ENCODE peak calls at places on chromosomes 1 and 21, in seven cellular contexts. L is stimulated activated naive CD4-positive, alpha-beta T cell; W is activated naive CD4-positive, alpha-beta T cell; Y is RWPE2; V is body of pancreas; X is PC-9; T is bronchial epithelial cell. S is an unnamed sample.

GRCh38 chr1:86703696-86704455 is 500 bp upstream of the SH3GLB1 start:
- DNase-seq in L (no peak), W (peak), T (peak), V (no peak), Y (no peak), X (peak), S (no peak)

GRCh38 chr1:16984717-16985116 is 4.3 kb upstream of the MFAP2 start:
- DNase-seq in Y (peak), X (peak), T (peak), L (no peak), V (peak), W (no peak), S (peak)

GRCh38 chr1:2788506-2789163 is 12.9 kb downstream of the TTC34 start:
- DNase-seq in L (no peak), X (no peak), V (peak), Y (peak), W (no peak), T (no peak), S (no peak)

GRCh38 chr1:29196863-29197589 is 15.3 kb upstream of the SRSF4 start:
- DNase-seq in L (no peak), V (no peak), X (no peak), Y (no peak), T (peak), W (no peak), S (peak)

GRCh38 chr1:21293537-21294265 is 3.4 kb upstream of the ECE1 start:
- DNase-seq in T (no peak), Y (no peak), W (peak), V (no peak), X (no peak), L (peak), S (no peak)

GRCh38 chr1:3611170-3612019 is at the start of gene MEGF6:
- DNase-seq in T (no peak), W (peak), X (peak), L (peak), Y (no peak), V (peak), S (peak)

GRCh38 chr1:176517484-176517883 is 54.5 kb downstream of the PAPPA2 start:
- DNase-seq in L (no peak), Y (no peak), X (peak), V (no peak), W (no peak), T (peak), S (no peak)

GRCh38 chr1:4110888-4111287 is 210.8 kb upstream of the C1orf174 start:
- DNase-seq in W (no peak), T (no peak), Y (peak), L (no peak), X (no peak), V (no peak), S (no peak)

GRCh38 chr21:32389337-32390015 is 3.3 kb downstream of the URB1 start:
- DNase-seq in T (no peak), L (no peak), V (no peak), X (no peak), W (no peak), Y (no peak), S (peak)

GRCh38 chr1:183194527-183195145 is 8.6 kb downstream of the LAMC2 start:
- DNase-seq in L (no peak), X (no peak), T (no peak), Y (no peak), V (no peak), W (no peak), S (no peak)

GRCh38 chr1:111621050-111621449 is 1.5 kb downstream of the RAP1A start:
- DNase-seq in W (no peak), Y (no peak), T (no peak), X (no peak), V (no peak), L (peak), S (peak)

GRCh38 chr1:47681735-47682134 is 243.9 kb downstream of the FOXD2 start:
- DNase-seq in X (no peak), V (no peak), Y (no peak), W (no peak), L (no peak), T (no peak), S (no peak)

GRCh38 chr1:45787905-45788304 is 15.5 kb upstream of the MAST2 start:
- DNase-seq in T (no peak), L (no peak), X (no peak), W (no peak), Y (no peak), V (no peak), S (no peak)

GRCh38 chr1:213252026-213252425 is 201.0 kb downstream of the RPS6KC1 start:
- DNase-seq in X (no peak), Y (no peak), V (no peak), T (no peak), L (no peak), W (no peak), S (no peak)

GRCh38 chr21:35833388-35833787 is 226.9 kb downstream of the SETD4 start:
- DNase-seq in X (no peak), V (no peak), L (no peak), Y (no peak), T (no peak), W (no peak), S (no peak)

GRCh38 chr1:207962716-207963428 is 51.9 kb upstream of the CD34 start:
- DNase-seq in X (no peak), W (no peak), T (peak), V (peak), L (no peak), Y (no peak), S (peak)

GRCh38 chr1:93447481-93448291 is at the start of gene FNBP1L:
- DNase-seq in X (peak), L (peak), Y (peak), T (peak), V (peak), W (peak), S (peak)

GRCh38 chr21:27268290-27268689 is 301.4 kb upstream of the ADAMTS5 start:
- DNase-seq in Y (no peak), W (no peak), X (no peak), L (no peak), T (no peak), V (no peak), S (no peak)

GRCh38 chr1:1782399-1783221 is 4.3 kb upstream of the NADK start:
- DNase-seq in Y (no peak), V (peak), X (peak), T (peak), L (no peak), W (no peak), S (peak)

GRCh38 chr1:1407101-1407956 is at the start of gene MRPL20:
- DNase-seq in W (peak), T (peak), V (peak), Y (peak), L (peak), X (peak), S (peak)

GRCh38 chr21:19969156-19969555 is 1029.1 kb upstream of the NCAM2 start:
- DNase-seq in V (no peak), W (no peak), T (no peak), X (no peak), Y (no peak), L (no peak), S (no peak)

GRCh38 chr1:29793101-29793546 is 556.8 kb downstream of the PTPRU start:
- DNase-seq in W (peak), T (peak), L (no peak), X (peak), V (peak), Y (no peak), S (peak)

GRCh38 chr1:184866991-184867788 is 107.1 kb downstream of the NIBAN1 start:
- DNase-seq in W (no peak), X (peak), V (no peak), L (no peak), Y (no peak), T (peak), S (peak)

GRCh38 chr21:43953028-43953427 is 59.1 kb upstream of the TRAPPC10 start:
- DNase-seq in X (no peak), T (no peak), V (no peak), L (no peak), Y (no peak), W (no peak), S (no peak)

GRCh38 chr1:41714613-41715389 is 203.9 kb downstream of the HIVEP3 start:
- DNase-seq in T (no peak), Y (no peak), W (no peak), V (no peak), X (no peak), L (no peak), S (no peak)

GRCh38 chr1:61295818-61296537 is 213.6 kb downstream of the NFIA start:
- DNase-seq in W (no peak), Y (no peak), T (no peak), V (no peak), L (no peak), X (no peak), S (no peak)